ENCODE peak calls at places on chromosomes 13 and 19, in five cellular contexts. One of them, this sample, is unnamed.

GRCh38 chr19:28196961-28197360 is 1016.0 kb downstream of the UQCRFS1 start:
- DNase-seq in tibial artery: no peak
- DNase-seq in CD8-positive, alpha-beta T cell: no peak
- DNase-seq in right lobe of liver: no peak
- DNase-seq in heart right ventricle: no peak
- DNase-seq in this sample: no peak

GRCh38 chr19:17496337-17496997 is 15.0 kb upstream of the PGLS start:
- DNase-seq in right lobe of liver: peak
- DNase-seq in heart right ventricle: peak
- DNase-seq in tibial artery: peak
- DNase-seq in CD8-positive, alpha-beta T cell: peak
- DNase-seq in this sample: peak

GRCh38 chr19:3274245-3275067 is 50.0 kb downstream of the CELF5 start:
- DNase-seq in right lobe of liver: no peak
- DNase-seq in tibial artery: no peak
- DNase-seq in heart right ventricle: no peak
- DNase-seq in CD8-positive, alpha-beta T cell: no peak
- DNase-seq in this sample: no peak

GRCh38 chr19:10433131-10433536 is 12.8 kb downstream of the PDE4A start:
- DNase-seq in CD8-positive, alpha-beta T cell: no peak
- DNase-seq in right lobe of liver: no peak
- DNase-seq in heart right ventricle: no peak
- DNase-seq in tibial artery: no peak
- DNase-seq in this sample: no peak

GRCh38 chr19:47608908-47609879 is at the start of gene BICRA:
- DNase-seq in tibial artery: peak
- DNase-seq in heart right ventricle: peak
- DNase-seq in CD8-positive, alpha-beta T cell: peak
- DNase-seq in right lobe of liver: peak
- DNase-seq in this sample: peak

GRCh38 chr13:32669030-32669646 is 82.9 kb downstream of the PDS5B start:
- DNase-seq in right lobe of liver: no peak
- DNase-seq in tibial artery: no peak
- DNase-seq in CD8-positive, alpha-beta T cell: no peak
- DNase-seq in heart right ventricle: no peak
- DNase-seq in this sample: no peak

GRCh38 chr13:30711837-30712236 is 23.5 kb upstream of the ALOX5AP start:
- DNase-seq in right lobe of liver: no peak
- DNase-seq in tibial artery: no peak
- DNase-seq in heart right ventricle: no peak
- DNase-seq in CD8-positive, alpha-beta T cell: no peak
- DNase-seq in this sample: no peak

GRCh38 chr13:107767119-107767518 is 448.2 kb downstream of the LIG4 start:
- DNase-seq in CD8-positive, alpha-beta T cell: no peak
- DNase-seq in heart right ventricle: no peak
- DNase-seq in tibial artery: no peak
- DNase-seq in right lobe of liver: no peak
- DNase-seq in this sample: no peak

GRCh38 chr19:47729799-47730520 is 15.4 kb upstream of the NOP53 start:
- DNase-seq in right lobe of liver: peak
- DNase-seq in CD8-positive, alpha-beta T cell: no peak
- DNase-seq in tibial artery: peak
- DNase-seq in heart right ventricle: peak
- DNase-seq in this sample: no peak

GRCh38 chr13:113950451-113951245 is 23.2 kb downstream of the C13orf46 start:
- DNase-seq in CD8-positive, alpha-beta T cell: no peak
- DNase-seq in right lobe of liver: peak
- DNase-seq in heart right ventricle: no peak
- DNase-seq in tibial artery: no peak
- DNase-seq in this sample: peak

GRCh38 chr19:10009714-10010224 is 535 bp downstream of the COL5A3 start:
- DNase-seq in tibial artery: no peak
- DNase-seq in right lobe of liver: no peak
- DNase-seq in heart right ventricle: no peak
- DNase-seq in CD8-positive, alpha-beta T cell: no peak
- DNase-seq in this sample: no peak

GRCh38 chr19:16001481-16002312 is 52.9 kb downstream of the OR10H4 start:
- DNase-seq in right lobe of liver: no peak
- DNase-seq in tibial artery: no peak
- DNase-seq in CD8-positive, alpha-beta T cell: no peak
- DNase-seq in heart right ventricle: no peak
- DNase-seq in this sample: no peak

GRCh38 chr19:33390120-33390907 is 16.8 kb downstream of the CEBPG start:
- DNase-seq in heart right ventricle: peak
- DNase-seq in right lobe of liver: no peak
- DNase-seq in tibial artery: peak
- DNase-seq in CD8-positive, alpha-beta T cell: no peak
- DNase-seq in this sample: no peak

GRCh38 chr19:2799273-2800020 is 14.1 kb downstream of the THOP1 start:
- DNase-seq in right lobe of liver: no peak
- DNase-seq in heart right ventricle: no peak
- DNase-seq in tibial artery: no peak
- DNase-seq in CD8-positive, alpha-beta T cell: no peak
- DNase-seq in this sample: no peak

GRCh38 chr13:61414686-61415664 is 674 bp downstream of the PCDH20 start:
- DNase-seq in CD8-positive, alpha-beta T cell: no peak
- DNase-seq in right lobe of liver: peak
- DNase-seq in tibial artery: no peak
- DNase-seq in heart right ventricle: no peak
- DNase-seq in this sample: no peak

GRCh38 chr13:51230473-51231105 is 8.4 kb downstream of the FAM124A start:
- DNase-seq in tibial artery: peak
- DNase-seq in CD8-positive, alpha-beta T cell: no peak
- DNase-seq in right lobe of liver: no peak
- DNase-seq in heart right ventricle: peak
- DNase-seq in this sample: no peak

GRCh38 chr19:53868091-53868891 is 608 bp downstream of the MYADM start:
- DNase-seq in tibial artery: peak
- DNase-seq in right lobe of liver: peak
- DNase-seq in CD8-positive, alpha-beta T cell: no peak
- DNase-seq in heart right ventricle: peak
- DNase-seq in this sample: peak

GRCh38 chr19:3496392-3497273 is 3.8 kb downstream of the DOHH start:
- DNase-seq in right lobe of liver: no peak
- DNase-seq in heart right ventricle: no peak
- DNase-seq in CD8-positive, alpha-beta T cell: no peak
- DNase-seq in tibial artery: no peak
- DNase-seq in this sample: no peak

GRCh38 chr13:75319244-75319643 is 162.7 kb downstream of the TBC1D4 start:
- DNase-seq in heart right ventricle: no peak
- DNase-seq in CD8-positive, alpha-beta T cell: no peak
- DNase-seq in right lobe of liver: no peak
- DNase-seq in tibial artery: no peak
- DNase-seq in this sample: no peak

GRCh38 chr19:58569943-58570670 is 3.0 kb downstream of the MZF1 start:
- DNase-seq in CD8-positive, alpha-beta T cell: no peak
- DNase-seq in tibial artery: no peak
- DNase-seq in right lobe of liver: peak
- DNase-seq in heart right ventricle: no peak
- DNase-seq in this sample: peak

GRCh38 chr13:20475927-20476691 is 49.5 kb downstream of the CRYL1 start:
- DNase-seq in right lobe of liver: no peak
- DNase-seq in tibial artery: no peak
- DNase-seq in CD8-positive, alpha-beta T cell: peak
- DNase-seq in heart right ventricle: no peak
- DNase-seq in this sample: no peak

GRCh38 chr13:67076378-67076777 is 153.8 kb downstream of the PCDH9 start:
- DNase-seq in CD8-positive, alpha-beta T cell: no peak
- DNase-seq in right lobe of liver: no peak
- DNase-seq in tibial artery: no peak
- DNase-seq in heart right ventricle: no peak
- DNase-seq in this sample: no peak

GRCh38 chr13:77026255-77026782 is 640 bp downstream of the FBXL3 start:
- DNase-seq in CD8-positive, alpha-beta T cell: peak
- DNase-seq in heart right ventricle: peak
- DNase-seq in right lobe of liver: peak
- DNase-seq in tibial artery: peak
- DNase-seq in this sample: peak

GRCh38 chr13:73057284-73058025 is 1.4 kb upstream of the KLF5 start:
- DNase-seq in tibial artery: no peak
- DNase-seq in right lobe of liver: no peak
- DNase-seq in CD8-positive, alpha-beta T cell: no peak
- DNase-seq in heart right ventricle: no peak
- DNase-seq in this sample: no peak

GRCh38 chr13:88063741-88064140 is 392.6 kb downstream of the SLITRK5 start:
- DNase-seq in heart right ventricle: no peak
- DNase-seq in tibial artery: no peak
- DNase-seq in CD8-positive, alpha-beta T cell: no peak
- DNase-seq in right lobe of liver: no peak
- DNase-seq in this sample: no peak

GRCh38 chr13:75307370-75307984 is 174.5 kb downstream of the TBC1D4 start:
- DNase-seq in tibial artery: no peak
- DNase-seq in heart right ventricle: no peak
- DNase-seq in CD8-positive, alpha-beta T cell: no peak
- DNase-seq in right lobe of liver: no peak
- DNase-seq in this sample: no peak

GRCh38 chr19:873084-874019 is 13.9 kb downstream of the CFD start:
- DNase-seq in CD8-positive, alpha-beta T cell: peak
- DNase-seq in tibial artery: no peak
- DNase-seq in right lobe of liver: no peak
- DNase-seq in heart right ventricle: no peak
- DNase-seq in this sample: no peak

GRCh38 chr19:17726914-17727773 is 7.9 kb downstream of the MAP1S start:
- DNase-seq in tibial artery: no peak
- DNase-seq in heart right ventricle: no peak
- DNase-seq in right lobe of liver: no peak
- DNase-seq in CD8-positive, alpha-beta T cell: no peak
- DNase-seq in this sample: no peak

GRCh38 chr13:23344923-23345322 is 88.6 kb downstream of the SACS start:
- DNase-seq in CD8-positive, alpha-beta T cell: no peak
- DNase-seq in right lobe of liver: no peak
- DNase-seq in heart right ventricle: no peak
- DNase-seq in tibial artery: no peak
- DNase-seq in this sample: no peak

GRCh38 chr19:19820774-19821315 is 705 bp downstream of the ZNF506 start:
- DNase-seq in tibial artery: no peak
- DNase-seq in CD8-positive, alpha-beta T cell: no peak
- DNase-seq in right lobe of liver: no peak
- DNase-seq in heart right ventricle: no peak
- DNase-seq in this sample: no peak

GRCh38 chr13:106212436-106213010 is 322.9 kb downstream of the EFNB2 start:
- DNase-seq in right lobe of liver: no peak
- DNase-seq in heart right ventricle: no peak
- DNase-seq in tibial artery: no peak
- DNase-seq in CD8-positive, alpha-beta T cell: no peak
- DNase-seq in this sample: no peak

DNA sequence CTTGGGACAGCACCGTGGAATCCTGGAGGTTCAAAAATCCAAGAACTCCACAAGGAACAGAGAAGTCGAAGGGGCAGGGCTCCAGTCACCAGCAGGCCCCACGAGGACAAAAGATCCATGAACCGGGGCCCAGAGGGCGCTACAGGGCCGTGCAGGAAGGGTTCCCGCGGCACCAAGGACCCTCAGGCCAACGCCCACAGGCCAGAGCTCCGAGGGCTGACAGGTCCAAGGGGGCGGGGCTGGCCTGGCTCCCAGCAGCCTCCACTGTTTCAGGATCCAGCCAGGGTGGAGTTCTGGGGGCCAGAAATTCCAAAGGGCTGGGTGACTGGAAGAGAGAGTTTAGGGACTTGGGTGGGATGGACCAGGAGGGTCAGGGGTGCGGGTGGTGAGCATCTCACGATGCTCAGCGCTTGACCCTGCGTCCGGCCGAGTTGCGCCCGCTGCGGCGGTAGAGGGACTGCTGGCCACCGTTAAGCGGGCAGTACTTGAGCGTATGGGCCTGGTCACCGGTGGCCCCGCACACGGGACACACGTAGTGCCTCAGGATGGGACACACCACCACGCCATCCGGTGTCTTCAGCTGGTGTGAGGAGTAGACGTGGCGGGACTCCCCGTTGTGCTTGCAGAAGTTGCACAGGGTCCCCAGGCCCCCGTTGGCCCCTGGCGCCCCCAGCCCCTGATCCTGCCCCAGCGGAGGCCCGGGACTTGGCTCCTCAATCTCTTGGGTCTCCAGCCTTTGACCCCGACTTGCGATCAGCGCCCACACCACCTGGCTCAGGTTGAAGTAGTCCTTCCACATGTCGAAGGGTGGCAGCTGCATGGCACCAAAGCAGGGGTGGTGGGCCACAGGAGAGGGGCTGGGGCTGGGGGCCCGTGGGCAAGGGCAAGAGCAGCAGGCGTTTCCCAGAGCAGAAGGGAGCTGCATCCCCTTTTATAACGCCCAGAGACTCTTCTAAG is at the start of gene NANOS2:
- DNase-seq in CD8-positive, alpha-beta T cell: no peak
- DNase-seq in tibial artery: no peak
- DNase-seq in right lobe of liver: no peak
- DNase-seq in heart right ventricle: no peak
- DNase-seq in this sample: no peak
- TF ChIP-seq CTCF in CD8-positive, alpha-beta T cell: no peak
- TF ChIP-seq CTCF in tibial artery: no peak
- TF ChIP-seq CTCF in right lobe of liver: no peak
- TF ChIP-seq CTCF in heart right ventricle: no peak
- TF ChIP-seq CTCF in this sample: no peak

GRCh38 chr13:46964789-46965527 is 68.1 kb upstream of the HTR2A start:
- DNase-seq in heart right ventricle: no peak
- DNase-seq in tibial artery: peak
- DNase-seq in right lobe of liver: no peak
- DNase-seq in CD8-positive, alpha-beta T cell: no peak
- DNase-seq in this sample: no peak

GRCh38 chr13:46961719-46962118 is 64.9 kb upstream of the HTR2A start:
- DNase-seq in CD8-positive, alpha-beta T cell: no peak
- DNase-seq in right lobe of liver: no peak
- DNase-seq in tibial artery: peak
- DNase-seq in heart right ventricle: no peak
- DNase-seq in this sample: peak

GRCh38 chr13:46963874-46964273 is 67.0 kb upstream of the HTR2A start:
- DNase-seq in tibial artery: peak
- DNase-seq in CD8-positive, alpha-beta T cell: no peak
- DNase-seq in heart right ventricle: no peak
- DNase-seq in right lobe of liver: no peak
- DNase-seq in this sample: no peak

GRCh38 chr13:46962286-46962941 is 65.6 kb upstream of the HTR2A start:
- DNase-seq in heart right ventricle: no peak
- DNase-seq in tibial artery: no peak
- DNase-seq in CD8-positive, alpha-beta T cell: no peak
- DNase-seq in right lobe of liver: no peak
- DNase-seq in this sample: no peak
- TF ChIP-seq CTCF in heart right ventricle: no peak
- TF ChIP-seq CTCF in tibial artery: no peak
- TF ChIP-seq CTCF in CD8-positive, alpha-beta T cell: no peak
- TF ChIP-seq CTCF in right lobe of liver: peak
- TF ChIP-seq CTCF in this sample: peak

GRCh38 chr13:28678809-28679208 is 19.9 kb downstream of the POMP start:
- DNase-seq in tibial artery: no peak
- DNase-seq in right lobe of liver: no peak
- DNase-seq in heart right ventricle: no peak
- DNase-seq in CD8-positive, alpha-beta T cell: no peak
- DNase-seq in this sample: no peak
- TF ChIP-seq CTCF in tibial artery: no peak
- TF ChIP-seq CTCF in right lobe of liver: no peak
- TF ChIP-seq CTCF in heart right ventricle: peak
- TF ChIP-seq CTCF in CD8-positive, alpha-beta T cell: peak
- TF ChIP-seq CTCF in this sample: no peak

GRCh38 chr13:80499536-80500280 is 158.8 kb upstream of the SPRY2 start:
- DNase-seq in tibial artery: no peak
- DNase-seq in CD8-positive, alpha-beta T cell: no peak
- DNase-seq in heart right ventricle: no peak
- DNase-seq in right lobe of liver: no peak
- DNase-seq in this sample: no peak
- TF ChIP-seq CTCF in tibial artery: no peak
- TF ChIP-seq CTCF in CD8-positive, alpha-beta T cell: no peak
- TF ChIP-seq CTCF in heart right ventricle: no peak
- TF ChIP-seq CTCF in right lobe of liver: no peak
- TF ChIP-seq CTCF in this sample: no peak

This sample was measured in CD14-positive monocyte.